ENCODE peak calls at places on chromosomes 16 and 17, in five cellular contexts. G is K562, H is body of pancreas, T is transverse colon, Q is esophagus muscularis mucosa. B is an unnamed sample.
A peak's percentile ranks its signal among the peaks of the same experiment; 100 is the strongest.

GRCh38 chr16:67761924-67762323 is 42.8 kb upstream of the GFOD2 start:
- DNase-seq in G (no peak), H (no peak), Q (no peak), T (no peak), B (no peak)

GRCh38 chr16:84706856-84707255 is 7.1 kb downstream of the USP10 start:
- DNase-seq in G (no peak), H (no peak), T (no peak), Q (no peak), B (no peak)

GRCh38 chr16:66905633-66906539 is 12.8 kb downstream of the CDH16 start:
- DNase-seq in G (peak; percentile 95), Q (no peak), T (peak; percentile 86), H (peak; percentile 81), B (peak; percentile 78)

GRCh38 chr16:72508196-72508595 is 336.2 kb upstream of the PMFBP1 start:
- DNase-seq in Q (no peak), T (no peak), H (no peak), G (no peak), B (no peak)

GRCh38 chr17:4785311-4786110 is 653 bp downstream of the VMO1 start:
- DNase-seq in T (no peak), Q (no peak), G (no peak), H (no peak), B (no peak)

GRCh38 chr17:80219013-80219776 is 938 bp downstream of the SGSH start:
- DNase-seq in Q (peak; percentile 93), G (peak; percentile 75), H (peak; percentile 78), T (peak; percentile 87), B (peak; percentile 89)

GRCh38 chr17:28716740-28717577 is 709 bp downstream of the RAB34 start:
- DNase-seq in G (no peak), Q (no peak), T (no peak), H (no peak), B (peak; percentile 57)

GRCh38 chr17:77924757-77925336 is 33.7 kb upstream of the TNRC6C start:
- DNase-seq in Q (no peak), G (peak; percentile 18), T (no peak), H (peak; percentile 59), B (no peak)

GRCh38 chr16:9860876-9861275 is 321.4 kb downstream of the GRIN2A start:
- DNase-seq in G (no peak), Q (no peak), T (no peak), H (no peak), B (no peak)

GRCh38 chr17:29572691-29573557 is 4.4 kb downstream of the TP53I13 start:
- DNase-seq in Q (no peak), G (peak; percentile 64), T (peak; percentile 53), H (peak; percentile 61), B (peak; percentile 73)

GRCh38 chr17:81845361-81845760 is 10.5 kb upstream of the PPP1R27 start:
- DNase-seq in G (no peak), H (no peak), Q (no peak), T (no peak), B (no peak)
- H3K36me3 ChIP-seq in G (peaks cover 70% of the 10 kb centered on the region), H (peaks cover 42% of the 10 kb centered on the region), Q (peaks cover 82% of the 10 kb centered on the region), T (peaks cover 61% of the 10 kb centered on the region), B (no peaks in the 10 kb centered on the region)

GRCh38 chr16:74666425-74667214 is at the start of gene RFWD3:
- DNase-seq in T (peak; percentile 97), Q (peak; percentile 99), G (peak; percentile 100), H (peak; percentile 99), B (peak; percentile 99)
- TF ChIP-seq POLR2A in T (peak; percentile 68), Q (no peak), G (peak; percentile 97), H (peak; percentile 58), B (peak; percentile 42)

GRCh38 chr17:35655303-35655702 is 68.2 kb downstream of the AP2B1 start:
- DNase-seq in G (no peak), H (no peak), Q (no peak), T (no peak), B (no peak)

GRCh38 chr17:35651467-35651866 is 64.3 kb downstream of the AP2B1 start:
- DNase-seq in Q (no peak), T (no peak), G (no peak), H (no peak), B (no peak)

GRCh38 chr17:35653619-35654361 is 66.7 kb downstream of the AP2B1 start:
- DNase-seq in Q (no peak), G (no peak), T (no peak), H (peak; percentile 22), B (no peak)
- H3K36me3 ChIP-seq in Q (peaks cover 77% of the 10 kb centered on the region), G (peaks cover 64% of the 10 kb centered on the region), T (peaks cover 36% of the 10 kb centered on the region), H (peaks cover 8% of the 10 kb centered on the region), B (peaks cover 18% of the 10 kb centered on the region)

GRCh38 chr16:56611281-56611833 is 3.0 kb downstream of the MT2A start:
- DNase-seq in G (no peak), H (peak; percentile 73), Q (no peak), T (no peak), B (peak; percentile 96)

GRCh38 chr16:56609463-56609921 is 1.1 kb downstream of the MT2A start:
- DNase-seq in H (peak; percentile 73), Q (no peak), G (peak; percentile 51), T (peak; percentile 86), B (peak; percentile 76)

GRCh38 chr16:56610609-56611111 is 2.3 kb downstream of the MT2A start:
- DNase-seq in T (no peak), Q (no peak), G (no peak), H (no peak), B (peak; percentile 28)

GRCh38 chr16:56608876-56609462 is 585 bp downstream of the MT2A start:
- DNase-seq in Q (no peak), G (no peak), T (no peak), H (no peak), B (peak; percentile 47)

GRCh38 chr16:56610017-56610608 is 1.7 kb downstream of the MT2A start:
- DNase-seq in G (no peak), T (peak; percentile 52), Q (no peak), H (no peak), B (peak; percentile 82)
- TF ChIP-seq POLR2A in G (no peak), T (peak; percentile 60), Q (peak; percentile 34), H (peak; percentile 41), B (peak; percentile 78)

GRCh38 chr16:57469046-57469445 is 6.6 kb downstream of the POLR2C start:
- DNase-seq in G (no peak), H (no peak), T (no peak), Q (no peak), B (no peak)
- H3K36me3 ChIP-seq in G (peaks cover 90% of the 10 kb centered on the region), H (peaks cover 19% of the 10 kb centered on the region), T (peaks cover 24% of the 10 kb centered on the region), Q (peaks cover 100% of the 10 kb centered on the region), B (peaks cover 92% of the 10 kb centered on the region)

GRCh38 chr17:17837966-17838962 is 1.5 kb upstream of the SREBF1 start:
- DNase-seq in G (peak; percentile 53), H (no peak), Q (no peak), T (peak; percentile 64), B (peak; percentile 65)
- TF ChIP-seq POLR2A in G (peak; percentile 10), H (peak; percentile 19), Q (no peak), T (peak; percentile 15), B (peak; percentile 23)

GRCh38 chr16:1650131-1650530 is 27.9 kb upstream of the JPT2 start:
- DNase-seq in G (no peak), Q (no peak), H (no peak), T (no peak), B (no peak)
- H3K36me3 ChIP-seq in G (peaks cover 78% of the 10 kb centered on the region), Q (peaks cover 90% of the 10 kb centered on the region), H (peaks cover 11% of the 10 kb centered on the region), T (peaks cover 13% of the 10 kb centered on the region), B (peaks cover 27% of the 10 kb centered on the region)

GRCh38 chr17:31858647-31859486 is at the start of gene COPRS:
- DNase-seq in G (peak; percentile 96), Q (peak; percentile 96), H (peak; percentile 94), T (peak; percentile 91), B (peak; percentile 93)
- TF ChIP-seq POLR2A in G (no peak), Q (no peak), H (peak; percentile 27), T (no peak), B (peak; percentile 66)

GRCh38 chr17:62017912-62018311 is 47.2 kb downstream of the MED13 start:
- DNase-seq in T (no peak), G (no peak), H (no peak), Q (no peak), B (no peak)

GRCh38 chr17:62014526-62014925 is 50.6 kb downstream of the MED13 start:
- DNase-seq in H (no peak), Q (no peak), G (no peak), T (no peak), B (no peak)

GRCh38 chr17:62017496-62017895 is 47.6 kb downstream of the MED13 start:
- DNase-seq in Q (no peak), T (no peak), G (no peak), H (no peak), B (no peak)
- H3K36me3 ChIP-seq in Q (peaks cover 64% of the 10 kb centered on the region), T (peaks cover 24% of the 10 kb centered on the region), G (peaks cover 66% of the 10 kb centered on the region), H (peaks cover 13% of the 10 kb centered on the region), B (peaks cover 28% of the 10 kb centered on the region)

B was measured in adrenal gland.